ENCODE peak calls at places on chromosomes 16 and 17, in nine cellular contexts. One of them, this sample, is unnamed.

GRCh38 chr17:79802736-79803420 is 6.0 kb upstream of the CBX8 start:
- DNase-seq in breast epithelium: no peak
- DNase-seq in A549: no peak
- DNase-seq in left ventricle myocardium inferior: no peak
- DNase-seq in heart right ventricle: no peak
- DNase-seq in neural progenitor cell: peak; percentile 45
- DNase-seq in heart left ventricle: no peak
- DNase-seq in CD8-positive, alpha-beta T cell: no peak
- DNase-seq in PC-3: no peak
- DNase-seq in this sample: no peak

GRCh38 chr16:81409016-81409556 is 35.5 kb upstream of the CMIP start:
- DNase-seq in breast epithelium: no peak
- DNase-seq in A549: peak; percentile 48
- DNase-seq in left ventricle myocardium inferior: no peak
- DNase-seq in heart right ventricle: no peak
- DNase-seq in neural progenitor cell: no peak
- DNase-seq in heart left ventricle: no peak
- DNase-seq in CD8-positive, alpha-beta T cell: no peak
- DNase-seq in PC-3: no peak
- DNase-seq in this sample: no peak

GRCh38 chr16:76265434-76266045 is 11.7 kb upstream of the CNTNAP4 start:
- DNase-seq in breast epithelium: no peak
- DNase-seq in A549: peak; percentile 27
- DNase-seq in left ventricle myocardium inferior: no peak
- DNase-seq in heart right ventricle: no peak
- DNase-seq in neural progenitor cell: peak; percentile 67
- DNase-seq in heart left ventricle: no peak
- DNase-seq in CD8-positive, alpha-beta T cell: no peak
- DNase-seq in PC-3: peak; percentile 53
- DNase-seq in this sample: no peak

GRCh38 chr16:58110590-58111330 is 18.4 kb downstream of the CFAP20 start:
- DNase-seq in breast epithelium: no peak
- DNase-seq in A549: no peak
- DNase-seq in left ventricle myocardium inferior: no peak
- DNase-seq in heart right ventricle: no peak
- DNase-seq in neural progenitor cell: no peak
- DNase-seq in heart left ventricle: no peak
- DNase-seq in CD8-positive, alpha-beta T cell: no peak
- DNase-seq in PC-3: no peak
- DNase-seq in this sample: no peak

GRCh38 chr17:13967416-13967815 is 101.9 kb upstream of the COX10 start:
- DNase-seq in breast epithelium: no peak
- DNase-seq in A549: no peak
- DNase-seq in left ventricle myocardium inferior: no peak
- DNase-seq in heart right ventricle: no peak
- DNase-seq in neural progenitor cell: no peak
- DNase-seq in heart left ventricle: no peak
- DNase-seq in CD8-positive, alpha-beta T cell: no peak
- DNase-seq in PC-3: no peak
- DNase-seq in this sample: no peak

GRCh38 chr17:45018514-45019176 is 32.8 kb downstream of the DCAKD start:
- DNase-seq in breast epithelium: no peak
- DNase-seq in A549: no peak
- DNase-seq in left ventricle myocardium inferior: peak; percentile 37
- DNase-seq in heart right ventricle: peak; percentile 41
- DNase-seq in neural progenitor cell: peak; percentile 31
- DNase-seq in heart left ventricle: no peak
- DNase-seq in CD8-positive, alpha-beta T cell: no peak
- DNase-seq in PC-3: peak; percentile 28
- DNase-seq in this sample: peak; percentile 30

GRCh38 chr17:74104921-74105320 is 98.6 kb upstream of the RPL38 start:
- DNase-seq in breast epithelium: no peak
- DNase-seq in A549: no peak
- DNase-seq in left ventricle myocardium inferior: no peak
- DNase-seq in heart right ventricle: no peak
- DNase-seq in neural progenitor cell: no peak
- DNase-seq in heart left ventricle: no peak
- DNase-seq in CD8-positive, alpha-beta T cell: no peak
- DNase-seq in PC-3: no peak
- DNase-seq in this sample: no peak

GRCh38 chr16:58491-59439 is 5.1 kb downstream of the SNRNP25 start:
- DNase-seq in breast epithelium: no peak
- DNase-seq in A549: no peak
- DNase-seq in left ventricle myocardium inferior: no peak
- DNase-seq in heart right ventricle: no peak
- DNase-seq in neural progenitor cell: no peak
- DNase-seq in heart left ventricle: no peak
- DNase-seq in CD8-positive, alpha-beta T cell: peak; percentile 13
- DNase-seq in PC-3: no peak
- DNase-seq in this sample: no peak

GRCh38 chr16:74743668-74744299 is 30.8 kb downstream of the FA2H start:
- DNase-seq in breast epithelium: peak; percentile 35
- DNase-seq in A549: peak; percentile 99
- DNase-seq in left ventricle myocardium inferior: no peak
- DNase-seq in heart right ventricle: no peak
- DNase-seq in neural progenitor cell: no peak
- DNase-seq in heart left ventricle: no peak
- DNase-seq in CD8-positive, alpha-beta T cell: no peak
- DNase-seq in PC-3: peak; percentile 95
- DNase-seq in this sample: no peak

GRCh38 chr17:27559996-27560481 is 70.9 kb upstream of the LGALS9 start:
- DNase-seq in breast epithelium: no peak
- DNase-seq in A549: peak; percentile 60
- DNase-seq in left ventricle myocardium inferior: peak; percentile 75
- DNase-seq in heart right ventricle: peak; percentile 73
- DNase-seq in neural progenitor cell: no peak
- DNase-seq in heart left ventricle: peak; percentile 90
- DNase-seq in CD8-positive, alpha-beta T cell: no peak
- DNase-seq in PC-3: peak; percentile 70
- DNase-seq in this sample: peak; percentile 72

GRCh38 chr17:8720596-8720995 is 24.0 kb downstream of the CCDC42 start:
- DNase-seq in breast epithelium: no peak
- DNase-seq in A549: no peak
- DNase-seq in left ventricle myocardium inferior: no peak
- DNase-seq in heart right ventricle: no peak
- DNase-seq in neural progenitor cell: no peak
- DNase-seq in heart left ventricle: no peak
- DNase-seq in CD8-positive, alpha-beta T cell: no peak
- DNase-seq in PC-3: no peak
- DNase-seq in this sample: no peak

GRCh38 chr16:11914210-11914758 is 1.5 kb downstream of the GSPT1 start:
- DNase-seq in breast epithelium: no peak
- DNase-seq in A549: no peak
- DNase-seq in left ventricle myocardium inferior: no peak
- DNase-seq in heart right ventricle: no peak
- DNase-seq in neural progenitor cell: no peak
- DNase-seq in heart left ventricle: no peak
- DNase-seq in CD8-positive, alpha-beta T cell: peak; percentile 51
- DNase-seq in PC-3: no peak
- DNase-seq in this sample: no peak

GRCh38 chr17:2853111-2853721 is 57.0 kb downstream of the RAP1GAP2 start:
- DNase-seq in breast epithelium: peak; percentile 30
- DNase-seq in A549: peak; percentile 63
- DNase-seq in left ventricle myocardium inferior: peak; percentile 58
- DNase-seq in heart right ventricle: peak; percentile 64
- DNase-seq in neural progenitor cell: peak; percentile 72
- DNase-seq in heart left ventricle: peak; percentile 72
- DNase-seq in CD8-positive, alpha-beta T cell: peak; percentile 32
- DNase-seq in PC-3: peak; percentile 45
- DNase-seq in this sample: peak; percentile 48

GRCh38 chr16:68190099-68190498 is 45.8 kb downstream of the ESRP2 start:
- DNase-seq in breast epithelium: no peak
- DNase-seq in A549: no peak
- DNase-seq in left ventricle myocardium inferior: no peak
- DNase-seq in heart right ventricle: no peak
- DNase-seq in neural progenitor cell: no peak
- DNase-seq in heart left ventricle: no peak
- DNase-seq in CD8-positive, alpha-beta T cell: no peak
- DNase-seq in PC-3: no peak
- DNase-seq in this sample: no peak

GRCh38 chr17:83007504-83008475 is 71.6 kb upstream of the METRNL start:
- DNase-seq in breast epithelium: no peak
- DNase-seq in A549: no peak
- DNase-seq in left ventricle myocardium inferior: no peak
- DNase-seq in heart right ventricle: no peak
- DNase-seq in neural progenitor cell: peak; percentile 14
- DNase-seq in heart left ventricle: no peak
- DNase-seq in CD8-positive, alpha-beta T cell: no peak
- DNase-seq in PC-3: no peak
- DNase-seq in this sample: no peak

GRCh38 chr16:27040671-27041070 is 26.1 kb upstream of the C16orf82 start:
- DNase-seq in breast epithelium: no peak
- DNase-seq in A549: no peak
- DNase-seq in left ventricle myocardium inferior: no peak
- DNase-seq in heart right ventricle: no peak
- DNase-seq in neural progenitor cell: no peak
- DNase-seq in heart left ventricle: no peak
- DNase-seq in CD8-positive, alpha-beta T cell: no peak
- DNase-seq in PC-3: no peak
- DNase-seq in this sample: no peak

GRCh38 chr17:8941980-8942617 is 23.4 kb downstream of the PIK3R5 start:
- DNase-seq in breast epithelium: no peak
- DNase-seq in A549: no peak
- DNase-seq in left ventricle myocardium inferior: no peak
- DNase-seq in heart right ventricle: no peak
- DNase-seq in neural progenitor cell: no peak
- DNase-seq in heart left ventricle: no peak
- DNase-seq in CD8-positive, alpha-beta T cell: peak; percentile 82
- DNase-seq in PC-3: no peak
- DNase-seq in this sample: no peak

GRCh38 chr16:13153696-13154095 is 252.3 kb downstream of the SHISA9 start:
- DNase-seq in breast epithelium: no peak
- DNase-seq in A549: no peak
- DNase-seq in left ventricle myocardium inferior: no peak
- DNase-seq in heart right ventricle: no peak
- DNase-seq in neural progenitor cell: no peak
- DNase-seq in heart left ventricle: no peak
- DNase-seq in CD8-positive, alpha-beta T cell: no peak
- DNase-seq in PC-3: no peak
- DNase-seq in this sample: no peak

GRCh38 chr16:1769402-1770300 is 1.7 kb downstream of the NME3 start:
- DNase-seq in breast epithelium: no peak
- DNase-seq in A549: no peak
- DNase-seq in left ventricle myocardium inferior: no peak
- DNase-seq in heart right ventricle: no peak
- DNase-seq in neural progenitor cell: no peak
- DNase-seq in heart left ventricle: no peak
- DNase-seq in CD8-positive, alpha-beta T cell: no peak
- DNase-seq in PC-3: no peak
- DNase-seq in this sample: no peak
- H3K4me3 ChIP-seq in breast epithelium: no peak overlapping the region
- H3K4me3 ChIP-seq in A549: peak overlapping the region; percentile 85
- H3K4me3 ChIP-seq in left ventricle myocardium inferior: peak overlapping the region; percentile 92
- H3K4me3 ChIP-seq in heart right ventricle: peak overlapping the region; percentile 94
- H3K4me3 ChIP-seq in neural progenitor cell: no peak overlapping the region
- H3K4me3 ChIP-seq in heart left ventricle: peak overlapping the region; percentile 99
- H3K4me3 ChIP-seq in CD8-positive, alpha-beta T cell: no peak overlapping the region
- H3K4me3 ChIP-seq in PC-3: peak overlapping the region; percentile 86
- H3K4me3 ChIP-seq in this sample: peak overlapping the region; percentile 92

GRCh38 chr17:41971721-41972523 is 5.3 kb downstream of the CNP start:
- DNase-seq in breast epithelium: no peak
- DNase-seq in A549: no peak
- DNase-seq in left ventricle myocardium inferior: no peak
- DNase-seq in heart right ventricle: no peak
- DNase-seq in neural progenitor cell: no peak
- DNase-seq in heart left ventricle: no peak
- DNase-seq in CD8-positive, alpha-beta T cell: no peak
- DNase-seq in PC-3: no peak
- DNase-seq in this sample: no peak
- H3K27ac ChIP-seq in breast epithelium: peak overlapping the region; percentile 79
- H3K27ac ChIP-seq in A549: no peak overlapping the region
- H3K27ac ChIP-seq in left ventricle myocardium inferior: peak overlapping the region; percentile 72
- H3K27ac ChIP-seq in heart right ventricle: peak overlapping the region; percentile 47
- H3K27ac ChIP-seq in neural progenitor cell: no peak overlapping the region
- H3K27ac ChIP-seq in heart left ventricle: no peak overlapping the region
- H3K27ac ChIP-seq in CD8-positive, alpha-beta T cell: no peak overlapping the region
- H3K27ac ChIP-seq in PC-3: peak overlapping the region; percentile 63
- H3K27ac ChIP-seq in this sample: no peak overlapping the region

DNA sequence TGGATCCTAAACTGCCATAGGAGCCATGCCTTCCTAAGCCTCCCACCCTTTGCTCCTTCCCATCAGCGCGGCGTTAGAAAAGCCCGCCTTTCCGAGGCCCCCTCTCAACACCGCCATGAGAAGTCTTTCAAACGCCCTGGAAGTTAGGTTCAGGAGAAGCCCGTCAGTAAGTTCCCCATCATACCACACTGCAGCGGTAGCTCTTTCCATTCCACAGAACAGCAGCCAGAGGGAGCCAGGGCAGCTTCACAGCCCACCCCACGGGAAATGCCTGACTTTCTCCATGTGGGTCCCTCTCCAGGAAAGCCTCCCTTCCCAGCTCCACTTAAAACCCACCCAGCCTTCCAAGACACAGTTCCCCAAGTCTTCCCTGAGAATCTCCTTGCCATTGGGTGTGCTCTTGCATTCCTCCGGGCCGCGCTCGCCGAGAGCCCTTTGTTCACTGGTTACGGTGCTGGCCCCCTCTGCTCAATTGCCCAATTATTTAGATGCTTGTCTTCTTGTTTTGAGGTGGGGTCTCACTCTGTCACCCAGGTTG is 28.7 kb downstream of the KIAA0513 start:
- DNase-seq in breast epithelium: no peak
- DNase-seq in A549: no peak
- DNase-seq in left ventricle myocardium inferior: no peak
- DNase-seq in heart right ventricle: no peak
- DNase-seq in neural progenitor cell: peak; percentile 47
- DNase-seq in heart left ventricle: no peak
- DNase-seq in CD8-positive, alpha-beta T cell: no peak
- DNase-seq in PC-3: no peak
- DNase-seq in this sample: no peak
- TF ChIP-seq CTCF in breast epithelium: no peak
- TF ChIP-seq CTCF in A549: no peak
- TF ChIP-seq CTCF in left ventricle myocardium inferior: peak; percentile 61
- TF ChIP-seq CTCF in heart right ventricle: peak; percentile 39
- TF ChIP-seq CTCF in neural progenitor cell: peak; percentile 47
- TF ChIP-seq CTCF in heart left ventricle: peak; percentile 30
- TF ChIP-seq CTCF in CD8-positive, alpha-beta T cell: no peak
- TF ChIP-seq CTCF in PC-3: no peak
- TF ChIP-seq CTCF in this sample: no peak

DNA sequence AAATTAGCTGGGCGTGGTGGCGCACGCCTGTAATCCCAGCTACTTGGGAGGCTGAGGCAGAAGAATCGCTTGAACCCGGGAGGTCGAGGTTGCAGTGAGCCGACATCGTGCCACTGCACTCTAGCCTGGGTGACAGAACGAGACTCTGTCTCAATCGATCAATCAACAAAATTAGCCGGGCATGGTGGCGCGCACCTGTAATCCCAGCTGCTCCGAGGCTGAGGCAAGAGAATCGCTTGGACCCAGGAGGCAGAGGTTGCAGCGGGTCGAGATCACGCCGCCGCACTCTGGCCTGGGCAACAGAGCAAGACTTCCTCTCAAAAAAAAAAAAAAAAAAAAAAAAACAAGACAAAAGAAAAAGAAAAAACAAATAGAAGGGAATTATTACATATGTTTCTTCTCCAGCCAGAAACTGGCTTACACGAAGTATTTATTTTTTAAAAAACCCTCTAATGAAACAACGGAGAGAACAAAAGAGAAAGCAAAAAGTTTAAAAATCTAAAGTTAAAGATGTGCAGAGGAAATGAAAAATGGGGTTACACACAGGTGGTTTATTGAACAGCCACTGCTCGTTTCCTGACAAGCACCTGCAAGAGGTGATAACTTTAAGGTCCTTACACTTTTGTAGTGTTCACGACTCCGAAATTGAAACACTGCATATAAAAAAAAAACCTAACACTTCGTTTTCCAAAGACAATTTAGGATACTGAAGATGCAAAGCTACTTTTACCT is 1.4 kb downstream of the SYNRG start:
- DNase-seq in breast epithelium: no peak
- DNase-seq in A549: no peak
- DNase-seq in left ventricle myocardium inferior: no peak
- DNase-seq in heart right ventricle: no peak
- DNase-seq in neural progenitor cell: peak; percentile 2
- DNase-seq in heart left ventricle: no peak
- DNase-seq in CD8-positive, alpha-beta T cell: peak; percentile 36
- DNase-seq in PC-3: no peak
- DNase-seq in this sample: no peak
- H3K4me3 ChIP-seq in breast epithelium: no peak overlapping the region
- H3K4me3 ChIP-seq in A549: peak overlapping the region; percentile 72
- H3K4me3 ChIP-seq in left ventricle myocardium inferior: peak overlapping the region; percentile 97
- H3K4me3 ChIP-seq in heart right ventricle: peak overlapping the region; percentile 97
- H3K4me3 ChIP-seq in neural progenitor cell: peak overlapping the region; percentile 80
- H3K4me3 ChIP-seq in heart left ventricle: peak overlapping the region; percentile 97
- H3K4me3 ChIP-seq in CD8-positive, alpha-beta T cell: peak overlapping the region; percentile 38
- H3K4me3 ChIP-seq in PC-3: peak overlapping the region; percentile 90
- H3K4me3 ChIP-seq in this sample: peak overlapping the region; percentile 77